ENCODE peak calls at places on chromosomes 16 and 17, in six cellular contexts. One of them, this sample, is unnamed.
A peak's percentile ranks its signal among the peaks of the same experiment; 100 is the strongest.

GRCh38 chr16:71917900-71918299 is 22.6 kb downstream of the IST1 start:
- DNase-seq in lower lobe of right lung: no peak
- DNase-seq in naive thymus-derived CD4-positive, alpha-beta T cell: no peak
- DNase-seq in thoracic aorta: no peak
- DNase-seq in CD4-positive, alpha-beta T cell: no peak
- DNase-seq in heart right ventricle: no peak
- DNase-seq in this sample: no peak

GRCh38 chr17:56778898-56779297 is 54.8 kb downstream of the C17orf67 start:
- DNase-seq in lower lobe of right lung: no peak
- DNase-seq in naive thymus-derived CD4-positive, alpha-beta T cell: no peak
- DNase-seq in thoracic aorta: no peak
- DNase-seq in CD4-positive, alpha-beta T cell: no peak
- DNase-seq in heart right ventricle: no peak
- DNase-seq in this sample: no peak

GRCh38 chr16:30464078-30464477 is 8.5 kb upstream of the ITGAL start:
- DNase-seq in lower lobe of right lung: no peak
- DNase-seq in naive thymus-derived CD4-positive, alpha-beta T cell: no peak
- DNase-seq in thoracic aorta: no peak
- DNase-seq in CD4-positive, alpha-beta T cell: no peak
- DNase-seq in heart right ventricle: no peak
- DNase-seq in this sample: no peak

GRCh38 chr16:65781855-65782254 is 584.6 kb upstream of the CDH5 start:
- DNase-seq in lower lobe of right lung: no peak
- DNase-seq in naive thymus-derived CD4-positive, alpha-beta T cell: no peak
- DNase-seq in thoracic aorta: no peak
- DNase-seq in CD4-positive, alpha-beta T cell: no peak
- DNase-seq in heart right ventricle: no peak
- DNase-seq in this sample: no peak

GRCh38 chr17:55883112-55883511 is 132.3 kb downstream of the PCTP start:
- DNase-seq in lower lobe of right lung: no peak
- DNase-seq in naive thymus-derived CD4-positive, alpha-beta T cell: no peak
- DNase-seq in thoracic aorta: no peak
- DNase-seq in CD4-positive, alpha-beta T cell: no peak
- DNase-seq in heart right ventricle: no peak
- DNase-seq in this sample: no peak

GRCh38 chr17:80133626-80133970 is 13.3 kb downstream of the EIF4A3 start:
- DNase-seq in lower lobe of right lung: no peak
- DNase-seq in naive thymus-derived CD4-positive, alpha-beta T cell: no peak
- DNase-seq in thoracic aorta: no peak
- DNase-seq in CD4-positive, alpha-beta T cell: no peak
- DNase-seq in heart right ventricle: no peak
- DNase-seq in this sample: no peak

GRCh38 chr17:80408872-80409271 is 6.1 kb upstream of the ENDOV start:
- DNase-seq in lower lobe of right lung: no peak
- DNase-seq in naive thymus-derived CD4-positive, alpha-beta T cell: no peak
- DNase-seq in thoracic aorta: no peak
- DNase-seq in CD4-positive, alpha-beta T cell: no peak
- DNase-seq in heart right ventricle: no peak
- DNase-seq in this sample: no peak

GRCh38 chr16:23803591-23804123 is 32.1 kb upstream of the PRKCB start:
- DNase-seq in lower lobe of right lung: peak; percentile 70
- DNase-seq in naive thymus-derived CD4-positive, alpha-beta T cell: peak; percentile 51
- DNase-seq in thoracic aorta: no peak
- DNase-seq in CD4-positive, alpha-beta T cell: peak; percentile 64
- DNase-seq in heart right ventricle: peak; percentile 27
- DNase-seq in this sample: peak; percentile 73

GRCh38 chr17:75875182-75875939 is 3.0 kb downstream of the TRIM47 start:
- DNase-seq in lower lobe of right lung: no peak
- DNase-seq in naive thymus-derived CD4-positive, alpha-beta T cell: no peak
- DNase-seq in thoracic aorta: no peak
- DNase-seq in CD4-positive, alpha-beta T cell: no peak
- DNase-seq in heart right ventricle: peak; percentile 48
- DNase-seq in this sample: no peak

GRCh38 chr16:68128577-68129305 is 43.6 kb downstream of the NFATC3 start:
- DNase-seq in lower lobe of right lung: no peak
- DNase-seq in naive thymus-derived CD4-positive, alpha-beta T cell: no peak
- DNase-seq in thoracic aorta: no peak
- DNase-seq in CD4-positive, alpha-beta T cell: no peak
- DNase-seq in heart right ventricle: no peak
- DNase-seq in this sample: peak; percentile 69

GRCh38 chr17:28412131-28412530 is 6.1 kb upstream of the SLC46A1 start:
- DNase-seq in lower lobe of right lung: no peak
- DNase-seq in naive thymus-derived CD4-positive, alpha-beta T cell: no peak
- DNase-seq in thoracic aorta: no peak
- DNase-seq in CD4-positive, alpha-beta T cell: no peak
- DNase-seq in heart right ventricle: no peak
- DNase-seq in this sample: no peak

GRCh38 chr17:1583569-1583968 is 21.0 kb upstream of the PITPNA start:
- DNase-seq in lower lobe of right lung: no peak
- DNase-seq in naive thymus-derived CD4-positive, alpha-beta T cell: no peak
- DNase-seq in thoracic aorta: no peak
- DNase-seq in CD4-positive, alpha-beta T cell: no peak
- DNase-seq in heart right ventricle: no peak
- DNase-seq in this sample: no peak

GRCh38 chr17:68954146-68954971 is 833 bp downstream of the ABCA8 start:
- DNase-seq in lower lobe of right lung: no peak
- DNase-seq in naive thymus-derived CD4-positive, alpha-beta T cell: no peak
- DNase-seq in thoracic aorta: no peak
- DNase-seq in CD4-positive, alpha-beta T cell: no peak
- DNase-seq in heart right ventricle: no peak
- DNase-seq in this sample: no peak

GRCh38 chr17:78172284-78173024 is 4.1 kb downstream of the SYNGR2 start:
- DNase-seq in lower lobe of right lung: peak; percentile 87
- DNase-seq in naive thymus-derived CD4-positive, alpha-beta T cell: no peak
- DNase-seq in thoracic aorta: no peak
- DNase-seq in CD4-positive, alpha-beta T cell: no peak
- DNase-seq in heart right ventricle: peak; percentile 56
- DNase-seq in this sample: peak; percentile 86

GRCh38 chr16:67278773-67279295 is 498 bp upstream of the PLEKHG4 start:
- DNase-seq in lower lobe of right lung: peak; percentile 68
- DNase-seq in naive thymus-derived CD4-positive, alpha-beta T cell: peak; percentile 46
- DNase-seq in thoracic aorta: no peak
- DNase-seq in CD4-positive, alpha-beta T cell: peak; percentile 13
- DNase-seq in heart right ventricle: no peak
- DNase-seq in this sample: no peak

GRCh38 chr17:40542562-40543411 is 22.5 kb downstream of the CCR7 start:
- DNase-seq in lower lobe of right lung: no peak
- DNase-seq in naive thymus-derived CD4-positive, alpha-beta T cell: peak; percentile 57
- DNase-seq in thoracic aorta: no peak
- DNase-seq in CD4-positive, alpha-beta T cell: no peak
- DNase-seq in heart right ventricle: peak; percentile 75
- DNase-seq in this sample: peak; percentile 65

GRCh38 chr16:72856797-72857196 is 191.1 kb downstream of the ZFHX3 start:
- DNase-seq in lower lobe of right lung: no peak
- DNase-seq in naive thymus-derived CD4-positive, alpha-beta T cell: no peak
- DNase-seq in thoracic aorta: no peak
- DNase-seq in CD4-positive, alpha-beta T cell: no peak
- DNase-seq in heart right ventricle: no peak
- DNase-seq in this sample: peak; percentile 47

GRCh38 chr17:74474043-74474792 is 7.8 kb downstream of the CD300A start:
- DNase-seq in lower lobe of right lung: no peak
- DNase-seq in naive thymus-derived CD4-positive, alpha-beta T cell: no peak
- DNase-seq in thoracic aorta: no peak
- DNase-seq in CD4-positive, alpha-beta T cell: no peak
- DNase-seq in heart right ventricle: no peak
- DNase-seq in this sample: no peak

GRCh38 chr17:40791808-40792436 is 7.8 kb downstream of the KRT28 start:
- DNase-seq in lower lobe of right lung: no peak
- DNase-seq in naive thymus-derived CD4-positive, alpha-beta T cell: no peak
- DNase-seq in thoracic aorta: no peak
- DNase-seq in CD4-positive, alpha-beta T cell: no peak
- DNase-seq in heart right ventricle: no peak
- DNase-seq in this sample: no peak

GRCh38 chr17:57035971-57036481 is 49.0 kb upstream of the AKAP1 start:
- DNase-seq in lower lobe of right lung: no peak
- DNase-seq in naive thymus-derived CD4-positive, alpha-beta T cell: no peak
- DNase-seq in thoracic aorta: no peak
- DNase-seq in CD4-positive, alpha-beta T cell: no peak
- DNase-seq in heart right ventricle: no peak
- DNase-seq in this sample: no peak

GRCh38 chr16:19704321-19705130 is 13.5 kb downstream of the KNOP1 start:
- DNase-seq in lower lobe of right lung: no peak
- DNase-seq in naive thymus-derived CD4-positive, alpha-beta T cell: no peak
- DNase-seq in thoracic aorta: no peak
- DNase-seq in CD4-positive, alpha-beta T cell: no peak
- DNase-seq in heart right ventricle: no peak
- DNase-seq in this sample: no peak

GRCh38 chr17:61208301-61209098 is 191.1 kb upstream of the TBX2 start:
- DNase-seq in lower lobe of right lung: no peak
- DNase-seq in naive thymus-derived CD4-positive, alpha-beta T cell: no peak
- DNase-seq in thoracic aorta: no peak
- DNase-seq in CD4-positive, alpha-beta T cell: no peak
- DNase-seq in heart right ventricle: no peak
- DNase-seq in this sample: no peak

GRCh38 chr17:44320066-44320465 is 4.6 kb downstream of the SLC25A39 start:
- DNase-seq in lower lobe of right lung: no peak
- DNase-seq in naive thymus-derived CD4-positive, alpha-beta T cell: no peak
- DNase-seq in thoracic aorta: no peak
- DNase-seq in CD4-positive, alpha-beta T cell: no peak
- DNase-seq in heart right ventricle: no peak
- DNase-seq in this sample: no peak

GRCh38 chr17:49353607-49354006 is 8.4 kb downstream of the ZNF652 start:
- DNase-seq in lower lobe of right lung: no peak
- DNase-seq in naive thymus-derived CD4-positive, alpha-beta T cell: no peak
- DNase-seq in thoracic aorta: no peak
- DNase-seq in CD4-positive, alpha-beta T cell: no peak
- DNase-seq in heart right ventricle: no peak
- DNase-seq in this sample: no peak

GRCh38 chr17:49497147-49498036 is 2.3 kb downstream of the NGFR start:
- DNase-seq in lower lobe of right lung: no peak
- DNase-seq in naive thymus-derived CD4-positive, alpha-beta T cell: no peak
- DNase-seq in thoracic aorta: peak; percentile 49
- DNase-seq in CD4-positive, alpha-beta T cell: no peak
- DNase-seq in heart right ventricle: peak; percentile 66
- DNase-seq in this sample: no peak

GRCh38 chr16:54199486-54200160 is 87.0 kb downstream of the IRX3 start:
- DNase-seq in lower lobe of right lung: no peak
- DNase-seq in naive thymus-derived CD4-positive, alpha-beta T cell: no peak
- DNase-seq in thoracic aorta: no peak
- DNase-seq in CD4-positive, alpha-beta T cell: no peak
- DNase-seq in heart right ventricle: no peak
- DNase-seq in this sample: no peak

DNA sequence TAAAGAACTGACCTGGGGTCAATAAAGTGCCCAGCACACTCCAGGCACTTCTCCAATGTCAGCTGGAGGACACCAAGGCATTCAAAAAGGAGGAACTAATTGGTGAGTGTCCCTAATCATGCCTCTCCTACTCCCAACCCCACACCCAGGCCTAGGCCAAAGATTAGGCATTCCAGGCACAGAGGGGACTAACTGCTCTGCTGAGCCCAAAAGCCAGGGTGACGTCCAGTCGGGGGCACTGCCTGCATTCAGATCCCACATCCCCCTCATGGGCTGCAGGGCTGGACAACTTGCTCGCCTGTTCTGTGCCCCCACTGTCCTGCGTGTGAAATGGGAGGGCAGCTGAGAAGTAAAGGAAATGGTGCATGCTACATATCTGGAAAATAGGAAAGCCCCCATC is 115.4 kb downstream of the DYNLRB2 start:
- DNase-seq in lower lobe of right lung: no peak
- DNase-seq in naive thymus-derived CD4-positive, alpha-beta T cell: no peak
- DNase-seq in thoracic aorta: no peak
- DNase-seq in CD4-positive, alpha-beta T cell: no peak
- DNase-seq in heart right ventricle: no peak
- DNase-seq in this sample: no peak
- H3K27ac ChIP-seq in lower lobe of right lung: no peak overlapping the region
- H3K27ac ChIP-seq in naive thymus-derived CD4-positive, alpha-beta T cell: peak overlapping the region; percentile 68
- H3K27ac ChIP-seq in thoracic aorta: no peak overlapping the region
- H3K27ac ChIP-seq in CD4-positive, alpha-beta T cell: peak overlapping the region; percentile 52
- H3K27ac ChIP-seq in heart right ventricle: no peak overlapping the region
- H3K27ac ChIP-seq in this sample: no peak overlapping the region

GRCh38 chr16:20867585-20867984 is 32.6 kb downstream of the DCUN1D3 start:
- DNase-seq in lower lobe of right lung: no peak
- DNase-seq in naive thymus-derived CD4-positive, alpha-beta T cell: no peak
- DNase-seq in thoracic aorta: no peak
- DNase-seq in CD4-positive, alpha-beta T cell: no peak
- DNase-seq in heart right ventricle: no peak
- DNase-seq in this sample: no peak

GRCh38 chr16:20871258-20871657 is 28.9 kb downstream of the DCUN1D3 start:
- DNase-seq in lower lobe of right lung: no peak
- DNase-seq in naive thymus-derived CD4-positive, alpha-beta T cell: no peak
- DNase-seq in thoracic aorta: no peak
- DNase-seq in CD4-positive, alpha-beta T cell: no peak
- DNase-seq in heart right ventricle: no peak
- DNase-seq in this sample: no peak

GRCh38 chr16:20866792-20867191 is 33.4 kb downstream of the DCUN1D3 start:
- DNase-seq in lower lobe of right lung: no peak
- DNase-seq in naive thymus-derived CD4-positive, alpha-beta T cell: no peak
- DNase-seq in thoracic aorta: no peak
- DNase-seq in CD4-positive, alpha-beta T cell: no peak
- DNase-seq in heart right ventricle: no peak
- DNase-seq in this sample: no peak

GRCh38 chr16:20870122-20870521 is 30.0 kb downstream of the DCUN1D3 start:
- DNase-seq in lower lobe of right lung: no peak
- DNase-seq in naive thymus-derived CD4-positive, alpha-beta T cell: no peak
- DNase-seq in thoracic aorta: no peak
- DNase-seq in CD4-positive, alpha-beta T cell: no peak
- DNase-seq in heart right ventricle: no peak
- DNase-seq in this sample: no peak

GRCh38 chr16:20868890-20869289 is 31.3 kb downstream of the DCUN1D3 start:
- DNase-seq in lower lobe of right lung: peak; percentile 79
- DNase-seq in naive thymus-derived CD4-positive, alpha-beta T cell: no peak
- DNase-seq in thoracic aorta: peak; percentile 24
- DNase-seq in CD4-positive, alpha-beta T cell: no peak
- DNase-seq in heart right ventricle: peak; percentile 92
- DNase-seq in this sample: peak; percentile 88
- H3K27ac ChIP-seq in lower lobe of right lung: peak overlapping the region; percentile 32
- H3K27ac ChIP-seq in naive thymus-derived CD4-positive, alpha-beta T cell: no peak overlapping the region
- H3K27ac ChIP-seq in thoracic aorta: peak overlapping the region; percentile 84
- H3K27ac ChIP-seq in CD4-positive, alpha-beta T cell: no peak overlapping the region
- H3K27ac ChIP-seq in heart right ventricle: peak overlapping the region; percentile 42
- H3K27ac ChIP-seq in this sample: peak overlapping the region; percentile 48

DNA sequence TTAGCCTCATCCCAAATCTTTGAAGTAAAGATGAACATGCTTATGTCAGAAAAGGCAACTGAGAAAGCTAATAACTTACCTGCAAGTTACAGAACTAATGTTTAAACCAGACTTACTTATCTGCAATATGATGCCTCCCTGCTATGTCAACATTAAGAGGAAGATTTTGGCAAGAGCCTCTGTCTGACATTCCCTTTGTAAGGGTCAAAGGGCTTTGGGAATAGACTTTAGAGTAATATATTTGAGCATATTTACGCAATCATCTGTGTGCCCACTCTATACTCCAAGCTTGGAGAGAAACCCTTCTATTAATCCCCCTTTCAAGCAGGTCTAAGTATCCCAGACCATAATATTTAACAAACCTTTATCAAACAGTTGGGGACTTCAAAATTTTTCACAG is 389.4 kb downstream of the NPIPA8 start:
- DNase-seq in lower lobe of right lung: no peak
- DNase-seq in naive thymus-derived CD4-positive, alpha-beta T cell: no peak
- DNase-seq in thoracic aorta: no peak
- DNase-seq in CD4-positive, alpha-beta T cell: no peak
- DNase-seq in heart right ventricle: no peak
- DNase-seq in this sample: no peak
- H3K27ac ChIP-seq in lower lobe of right lung: no peak overlapping the region
- H3K27ac ChIP-seq in naive thymus-derived CD4-positive, alpha-beta T cell: no peak overlapping the region
- H3K27ac ChIP-seq in thoracic aorta: no peak overlapping the region
- H3K27ac ChIP-seq in CD4-positive, alpha-beta T cell: no peak overlapping the region
- H3K27ac ChIP-seq in heart right ventricle: no peak overlapping the region
- H3K27ac ChIP-seq in this sample: no peak overlapping the region

GRCh38 chr17:82222816-82223215 is 6.0 kb upstream of the SLC16A3 start:
- DNase-seq in lower lobe of right lung: peak; percentile 43
- DNase-seq in naive thymus-derived CD4-positive, alpha-beta T cell: no peak
- DNase-seq in thoracic aorta: no peak
- DNase-seq in CD4-positive, alpha-beta T cell: no peak
- DNase-seq in heart right ventricle: no peak
- DNase-seq in this sample: no peak
- H3K27ac ChIP-seq in lower lobe of right lung: no peak overlapping the region
- H3K27ac ChIP-seq in naive thymus-derived CD4-positive, alpha-beta T cell: no peak overlapping the region
- H3K27ac ChIP-seq in thoracic aorta: no peak overlapping the region
- H3K27ac ChIP-seq in CD4-positive, alpha-beta T cell: no peak overlapping the region
- H3K27ac ChIP-seq in heart right ventricle: no peak overlapping the region
- H3K27ac ChIP-seq in this sample: no peak overlapping the region